ENCODE peak calls at places on chromosomes 4 and X, in nine cellular contexts. O is osteocyte; L is Right ventricle myocardium inferior; F is nucleus accumbens; P is activated naive CD4-positive, alpha-beta T cell; T is NCI-H146; Q is LoVo; R is stimulated activated CD8-positive, alpha-beta memory T cell treated with anti-CD3 and anti-CD28 coated beads, Interleukin-7, amount 100 ng/mL, for 1 hour; G is fibroblast of villous mesenchyme. N is an unnamed sample.

GRCh38 chr4:2667428-2667827 is 88.7 kb downstream of the TNIP2 start:
- DNase-seq in L (no peak), P (no peak), R (no peak), G (peak), Q (no peak), O (no peak), T (no peak), F (no peak), N (no peak)

GRCh38 chrX:19179389-19179788 is 57.1 kb upstream of the ADGRG2 start:
- DNase-seq in R (no peak), F (no peak), G (no peak), P (no peak), Q (no peak), T (no peak), O (no peak), L (no peak), N (no peak)

GRCh38 chr4:27397886-27398285 is 537.2 kb downstream of the STIM2 start:
- DNase-seq in O (no peak), T (no peak), R (no peak), F (no peak), Q (no peak), G (peak), P (no peak), L (no peak), N (no peak)

GRCh38 chrX:40366661-40367060 is 214.1 kb upstream of the ATP6AP2 start:
- DNase-seq in O (no peak), G (no peak), P (no peak), T (no peak), F (no peak), L (no peak), Q (no peak), R (no peak), N (no peak)

GRCh38 chr4:1776521-1777161 is 16.5 kb upstream of the FGFR3 start:
- DNase-seq in R (no peak), F (no peak), T (no peak), O (no peak), P (no peak), G (no peak), L (no peak), Q (no peak), N (no peak)

GRCh38 chr4:94011190-94011589 is 182.6 kb downstream of the ATOH1 start:
- DNase-seq in O (no peak), T (no peak), R (no peak), P (no peak), Q (no peak), F (no peak), G (no peak), L (no peak), N (no peak)

GRCh38 chrX:6693051-6693450 is 158.1 kb upstream of the VCX3A start:
- DNase-seq in L (no peak), G (no peak), P (no peak), F (no peak), T (no peak), R (no peak), Q (no peak), O (no peak), N (no peak)

GRCh38 chr4:169268951-169269781 is 1.6 kb downstream of the SH3RF1 start:
- DNase-seq in P (no peak), L (no peak), R (no peak), O (no peak), Q (peak), T (no peak), G (peak), F (no peak), N (no peak)

GRCh38 chr4:101500742-101501141 is 153.4 kb upstream of the PPP3CA start:
- DNase-seq in F (no peak), P (no peak), T (no peak), G (no peak), L (no peak), Q (no peak), O (no peak), R (no peak), N (no peak)

GRCh38 chrX:153734871-153735270 is 10.2 kb downstream of the ABCD1 start:
- DNase-seq in O (no peak), R (no peak), T (no peak), Q (no peak), F (no peak), P (no peak), G (no peak), L (no peak), N (no peak)

GRCh38 chr4:61795998-61796397 is 595.9 kb downstream of the ADGRL3 start:
- DNase-seq in Q (no peak), G (no peak), T (no peak), P (no peak), R (no peak), F (no peak), L (no peak), O (no peak), N (no peak)

GRCh38 chr4:37219251-37219650 is 25.3 kb upstream of the NWD2 start:
- DNase-seq in L (no peak), F (no peak), R (no peak), G (no peak), T (no peak), P (no peak), Q (no peak), O (no peak), N (no peak)

GRCh38 chr4:22462693-22463092 is 53.2 kb downstream of the ADGRA3 start:
- DNase-seq in O (no peak), P (no peak), G (no peak), L (peak), F (no peak), Q (no peak), T (no peak), R (no peak), N (no peak)

GRCh38 chrX:39808471-39808917 is 289.3 kb downstream of the BCOR start:
- DNase-seq in T (no peak), L (no peak), Q (no peak), G (peak), R (no peak), F (no peak), P (no peak), O (no peak), N (no peak)

GRCh38 chr4:7806080-7806630 is 133.5 kb downstream of the AFAP1 start:
- DNase-seq in P (no peak), O (no peak), L (peak), F (peak), Q (no peak), T (no peak), R (no peak), G (peak), N (no peak)

GRCh38 chrX:10052906-10053625 is 85.9 kb downstream of the CLDN34 start:
- DNase-seq in O (no peak), F (peak), P (no peak), T (no peak), G (no peak), Q (no peak), R (no peak), L (no peak), N (no peak)

GRCh38 chr4:147596377-147596776 is 20.8 kb upstream of the TMEM184C start:
- DNase-seq in T (no peak), P (no peak), L (no peak), Q (no peak), O (no peak), G (peak), R (no peak), F (no peak), N (no peak)

GRCh38 chrX:11688201-11688600 is 22.5 kb upstream of the ARHGAP6 start:
- DNase-seq in P (no peak), Q (no peak), F (no peak), G (no peak), T (no peak), L (no peak), R (no peak), O (no peak), N (no peak)

GRCh38 chr4:33054656-33055055 is 2334.5 kb downstream of the PCDH7 start:
- DNase-seq in Q (no peak), R (no peak), F (no peak), G (no peak), T (no peak), O (no peak), L (no peak), P (no peak), N (no peak)

GRCh38 chr4:101027721-101028120 is 319.6 kb downstream of the PPP3CA start:
- DNase-seq in Q (no peak), F (no peak), G (no peak), L (no peak), P (no peak), O (no peak), R (no peak), T (no peak), N (no peak)